ENCODE peak calls at places on chromosomes 6 and 20, in four cellular contexts. One of them, this sample, is unnamed.

GRCh38 chr6:75233097-75233615 is 10.4 kb downstream of the COX7A2 start:
- DNase-seq in endodermal cell: no peak
- DNase-seq in right atrium auricular region: no peak
- DNase-seq in GM13977: no peak
- DNase-seq in this sample: no peak

GRCh38 chr20:4066551-4066950 is 51.2 kb upstream of the RNF24 start:
- DNase-seq in right atrium auricular region: no peak
- DNase-seq in GM13977: no peak
- DNase-seq in endodermal cell: no peak
- DNase-seq in this sample: no peak

GRCh38 chr20:21027569-21027968 is 78.6 kb downstream of the LINC00237 start:
- DNase-seq in right atrium auricular region: no peak
- DNase-seq in GM13977: no peak
- DNase-seq in endodermal cell: peak
- DNase-seq in this sample: no peak

GRCh38 chr6:70663881-70664466 is 3.7 kb upstream of the SMAP1 start:
- DNase-seq in GM13977: no peak
- DNase-seq in right atrium auricular region: no peak
- DNase-seq in endodermal cell: no peak
- DNase-seq in this sample: no peak

GRCh38 chr6:42099340-42100028 is 42.9 kb downstream of the C6orf132 start:
- DNase-seq in endodermal cell: no peak
- DNase-seq in GM13977: no peak
- DNase-seq in right atrium auricular region: no peak
- DNase-seq in this sample: no peak

GRCh38 chr6:43262000-43262779 is 18.9 kb downstream of the TTBK1 start:
- DNase-seq in GM13977: no peak
- DNase-seq in endodermal cell: no peak
- DNase-seq in right atrium auricular region: no peak
- DNase-seq in this sample: no peak

GRCh38 chr20:46022411-46023147 is 6.4 kb upstream of the SLC12A5 start:
- DNase-seq in GM13977: peak
- DNase-seq in endodermal cell: peak
- DNase-seq in right atrium auricular region: no peak
- DNase-seq in this sample: no peak

GRCh38 chr6:16316741-16317251 is 78.4 kb downstream of the GMPR start:
- DNase-seq in endodermal cell: peak
- DNase-seq in right atrium auricular region: no peak
- DNase-seq in GM13977: peak
- DNase-seq in this sample: no peak

GRCh38 chr20:1895674-1896496 is 678 bp downstream of the SIRPA start:
- DNase-seq in GM13977: peak
- DNase-seq in endodermal cell: peak
- DNase-seq in right atrium auricular region: peak
- DNase-seq in this sample: no peak

GRCh38 chr6:13486679-13487121 is 700 bp downstream of the GFOD1 start:
- DNase-seq in GM13977: peak
- DNase-seq in endodermal cell: peak
- DNase-seq in right atrium auricular region: peak
- DNase-seq in this sample: no peak

GRCh38 chr20:57912227-57912582 is 202.4 kb upstream of the PMEPA1 start:
- DNase-seq in right atrium auricular region: no peak
- DNase-seq in GM13977: no peak
- DNase-seq in endodermal cell: no peak
- DNase-seq in this sample: no peak

GRCh38 chr6:149701699-149702098 is 16.2 kb downstream of the LATS1 start:
- DNase-seq in endodermal cell: peak
- DNase-seq in right atrium auricular region: no peak
- DNase-seq in GM13977: no peak
- DNase-seq in this sample: no peak

GRCh38 chr6:6749791-6750434 is 161.4 kb downstream of the LY86 start:
- DNase-seq in right atrium auricular region: peak
- DNase-seq in GM13977: no peak
- DNase-seq in endodermal cell: peak
- DNase-seq in this sample: no peak

GRCh38 chr6:25388776-25389175 is 109.6 kb downstream of the CARMIL1 start:
- DNase-seq in GM13977: no peak
- DNase-seq in right atrium auricular region: no peak
- DNase-seq in endodermal cell: no peak
- DNase-seq in this sample: no peak

GRCh38 chr20:3924304-3925112 is 35.3 kb downstream of the PANK2 start:
- DNase-seq in right atrium auricular region: peak
- DNase-seq in endodermal cell: no peak
- DNase-seq in GM13977: no peak
- DNase-seq in this sample: no peak

GRCh38 chr6:169890049-169890448 is 138.6 kb downstream of the ERMARD start:
- DNase-seq in right atrium auricular region: peak
- DNase-seq in endodermal cell: no peak
- DNase-seq in GM13977: no peak
- DNase-seq in this sample: peak

GRCh38 chr20:24609757-24610156 is 140.3 kb downstream of the SYNDIG1 start:
- DNase-seq in endodermal cell: peak
- DNase-seq in GM13977: no peak
- DNase-seq in right atrium auricular region: no peak
- DNase-seq in this sample: peak

GRCh38 chr20:35000922-35001595 is 45.4 kb downstream of the MYH7B start:
- DNase-seq in endodermal cell: no peak
- DNase-seq in GM13977: no peak
- DNase-seq in right atrium auricular region: no peak
- DNase-seq in this sample: no peak

GRCh38 chr6:141265748-141266647 is 866.7 kb upstream of the GJE1 start:
- DNase-seq in GM13977: no peak
- DNase-seq in endodermal cell: no peak
- DNase-seq in right atrium auricular region: no peak
- DNase-seq in this sample: no peak

GRCh38 chr6:17714879-17715860 is 8.4 kb upstream of the NUP153 start:
- DNase-seq in endodermal cell: peak
- DNase-seq in GM13977: peak
- DNase-seq in right atrium auricular region: no peak
- DNase-seq in this sample: no peak

GRCh38 chr6:47836046-47836445 is 54.2 kb downstream of the OPN5 start:
- DNase-seq in GM13977: no peak
- DNase-seq in endodermal cell: no peak
- DNase-seq in right atrium auricular region: no peak
- DNase-seq in this sample: no peak

GRCh38 chr6:44235269-44235668 is 11.6 kb upstream of the HSP90AB1 start:
- DNase-seq in GM13977: no peak
- DNase-seq in right atrium auricular region: no peak
- DNase-seq in endodermal cell: no peak
- DNase-seq in this sample: no peak

GRCh38 chr6:167120557-167121030 is 2.3 kb upstream of the CCR6 start:
- DNase-seq in GM13977: no peak
- DNase-seq in endodermal cell: no peak
- DNase-seq in right atrium auricular region: no peak
- DNase-seq in this sample: no peak

GRCh38 chr6:39016831-39017230 is 31.8 kb upstream of the GLP1R start:
- DNase-seq in endodermal cell: no peak
- DNase-seq in right atrium auricular region: no peak
- DNase-seq in GM13977: no peak
- DNase-seq in this sample: no peak

DNA sequence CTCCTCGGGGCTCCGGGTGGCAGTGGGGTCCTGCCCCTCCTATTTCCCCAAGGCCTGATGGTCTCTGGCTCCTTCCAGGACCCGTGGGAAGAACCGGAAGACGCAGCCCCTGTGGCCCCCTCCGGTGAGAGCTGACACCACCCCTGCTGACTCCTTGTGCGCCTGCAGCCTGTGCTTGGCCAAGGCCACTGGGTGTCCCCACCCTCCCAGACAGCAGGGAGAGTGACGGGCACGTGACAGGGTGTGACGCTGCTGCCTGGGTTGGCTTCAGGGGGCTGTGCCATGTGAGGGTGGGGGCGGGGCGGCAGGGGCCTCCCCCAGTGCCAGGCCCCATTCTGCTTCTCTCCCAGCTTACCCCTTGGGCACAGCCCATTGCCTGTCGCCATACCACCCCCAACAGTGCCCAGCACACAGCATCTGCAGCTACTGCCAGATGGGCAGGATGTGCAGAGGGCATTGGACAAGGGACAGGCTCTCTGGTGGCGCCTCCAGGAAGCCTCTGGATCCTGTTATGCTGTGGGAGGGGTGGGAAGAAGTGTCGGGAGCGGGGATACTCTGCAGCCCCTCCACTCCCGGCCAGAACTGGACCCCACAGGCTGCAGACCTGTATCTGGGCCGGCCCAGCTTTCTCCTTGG is 2.9 kb downstream of the BIRC7 start:
- DNase-seq in endodermal cell: no peak
- DNase-seq in GM13977: no peak
- DNase-seq in right atrium auricular region: no peak
- DNase-seq in this sample: no peak
- TF ChIP-seq CTCF in endodermal cell: no peak
- TF ChIP-seq CTCF in GM13977: peak
- TF ChIP-seq CTCF in right atrium auricular region: no peak
- TF ChIP-seq CTCF in this sample: no peak

GRCh38 chr6:78611886-78612480 is 255.4 kb upstream of the IRAK1BP1 start:
- DNase-seq in GM13977: no peak
- DNase-seq in right atrium auricular region: no peak
- DNase-seq in endodermal cell: no peak
- DNase-seq in this sample: no peak
- TF ChIP-seq CTCF in GM13977: peak
- TF ChIP-seq CTCF in right atrium auricular region: no peak
- TF ChIP-seq CTCF in endodermal cell: peak
- TF ChIP-seq CTCF in this sample: peak

DNA sequence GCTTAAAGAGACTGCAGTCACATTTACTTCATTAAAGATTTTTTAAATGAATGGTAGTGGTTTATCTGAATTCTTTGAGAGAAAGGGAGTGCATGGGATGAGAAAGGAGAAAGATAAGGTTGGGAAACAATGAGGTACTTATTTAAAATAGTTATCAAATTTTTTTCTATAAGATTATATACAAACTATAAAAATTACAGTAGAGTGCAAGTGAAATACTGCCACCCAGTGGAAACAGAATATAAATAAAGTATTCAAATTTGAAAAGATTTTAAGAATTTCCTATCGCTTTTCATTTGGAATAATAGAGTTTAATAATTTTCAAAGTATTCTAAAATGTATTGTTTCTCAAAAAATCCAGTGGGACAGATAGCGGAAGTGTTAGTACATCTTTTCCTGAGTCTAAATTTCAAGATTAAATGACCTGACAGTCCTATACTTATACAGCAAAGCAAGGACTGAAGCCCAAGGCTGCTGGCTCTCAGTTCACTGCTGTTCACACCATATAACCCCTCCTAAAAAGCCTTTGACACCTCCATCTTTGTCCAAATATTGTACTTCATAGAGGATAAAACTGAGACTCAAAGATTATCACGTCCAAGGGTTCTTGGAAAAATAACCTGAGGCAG is 31.1 kb downstream of the EPM2A start:
- DNase-seq in right atrium auricular region: no peak
- DNase-seq in endodermal cell: no peak
- DNase-seq in GM13977: peak
- DNase-seq in this sample: no peak
- TF ChIP-seq CTCF in right atrium auricular region: peak
- TF ChIP-seq CTCF in endodermal cell: peak
- TF ChIP-seq CTCF in GM13977: peak
- TF ChIP-seq CTCF in this sample: peak

GRCh38 chr6:159633196-159633595 is 59.8 kb downstream of the SOD2 start:
- DNase-seq in GM13977: no peak
- DNase-seq in endodermal cell: peak
- DNase-seq in right atrium auricular region: no peak
- DNase-seq in this sample: no peak
- TF ChIP-seq CTCF in GM13977: peak
- TF ChIP-seq CTCF in endodermal cell: peak
- TF ChIP-seq CTCF in right atrium auricular region: no peak
- TF ChIP-seq CTCF in this sample: peak

GRCh38 chr20:31790401-31790800 is 28.8 kb upstream of the MYLK2 start:
- DNase-seq in GM13977: no peak
- DNase-seq in right atrium auricular region: no peak
- DNase-seq in endodermal cell: no peak
- DNase-seq in this sample: no peak

GRCh38 chr20:31785089-31785488 is 34.1 kb upstream of the MYLK2 start:
- DNase-seq in right atrium auricular region: no peak
- DNase-seq in GM13977: no peak
- DNase-seq in endodermal cell: no peak
- DNase-seq in this sample: no peak

DNA sequence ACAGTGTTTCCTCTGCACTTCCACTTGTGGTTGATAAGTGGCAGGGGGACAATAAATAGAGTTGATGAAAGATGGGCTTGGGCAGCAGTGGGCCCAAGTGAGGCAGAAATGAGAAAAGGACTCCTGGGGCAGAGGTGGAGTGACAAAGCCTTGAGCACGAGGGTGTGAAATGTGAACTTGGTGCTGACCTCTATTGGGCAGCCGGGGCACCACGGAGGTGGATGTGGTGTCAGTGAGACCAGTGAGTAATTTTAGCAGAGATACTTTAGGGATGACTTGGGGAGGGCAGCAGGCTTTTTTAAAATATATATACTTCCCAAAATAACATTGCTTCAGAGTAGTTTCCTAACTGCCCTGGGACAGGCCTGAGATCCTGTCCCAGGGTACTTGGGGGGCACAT is 30.6 kb upstream of the MYLK2 start:
- DNase-seq in endodermal cell: peak
- DNase-seq in right atrium auricular region: no peak
- DNase-seq in GM13977: no peak
- DNase-seq in this sample: no peak
- TF ChIP-seq CTCF in endodermal cell: peak
- TF ChIP-seq CTCF in right atrium auricular region: no peak
- TF ChIP-seq CTCF in GM13977: peak
- TF ChIP-seq CTCF in this sample: peak

This sample was measured in osteocyte.